ENCODE peak calls at places on chromosomes 16 and 17, in five cellular contexts. K, A, M, U and E are unnamed samples.

GRCh38 chr17:8696951-8697745 is 47.5 kb downstream of the CCDC42 start:
- DNase-seq in K (no peak), A (no peak), M (no peak), U (no peak), E (peak)

GRCh38 chr17:73119631-73120030 is 27.1 kb upstream of the SLC39A11 start:
- DNase-seq in K (no peak), A (no peak), M (no peak), U (no peak), E (no peak)

GRCh38 chr16:70480127-70481105 is 26.0 kb downstream of the FCSK start:
- DNase-seq in K (no peak), A (no peak), M (no peak), U (no peak), E (no peak)

GRCh38 chr16:88431651-88432050 is 21.4 kb upstream of the ZFPM1 start:
- DNase-seq in K (no peak), A (no peak), M (no peak), U (no peak), E (no peak)

GRCh38 chr16:54193656-54194007 is 93.0 kb downstream of the IRX3 start:
- DNase-seq in K (peak), A (peak), M (peak), U (peak), E (peak)

GRCh38 chr16:84347161-84347560 is 21.2 kb upstream of the ATP2C2 start:
- DNase-seq in K (no peak), A (no peak), M (no peak), U (no peak), E (no peak)

GRCh38 chr16:88345943-88346560 is 36.7 kb upstream of the ZNF469 start:
- DNase-seq in K (no peak), A (no peak), M (no peak), U (no peak), E (peak)

GRCh38 chr17:59634632-59635561 is 15.2 kb downstream of the CLTC start:
- DNase-seq in K (no peak), A (no peak), M (no peak), U (no peak), E (no peak)

GRCh38 chr17:70238228-70238627 is 68.9 kb downstream of the KCNJ2 start:
- DNase-seq in K (no peak), A (no peak), M (no peak), U (peak), E (no peak)

GRCh38 chr16:1980026-1980769 is 1.1 kb downstream of the NOXO1 start:
- DNase-seq in K (no peak), A (no peak), M (peak), U (no peak), E (no peak)

GRCh38 chr17:52673791-52674190 is 515.3 kb upstream of the CA10 start:
- DNase-seq in K (no peak), A (no peak), M (no peak), U (no peak), E (no peak)

GRCh38 chr16:4461250-4462085 is 13.0 kb downstream of the NMRAL1 start:
- DNase-seq in K (no peak), A (no peak), M (no peak), U (peak), E (no peak)

GRCh38 chr17:47929218-47930000 is 12.0 kb upstream of the PNPO start:
- DNase-seq in K (no peak), A (peak), M (no peak), U (no peak), E (no peak)

GRCh38 chr17:8173871-8174322 is 2.3 kb downstream of the TMEM107 start:
- DNase-seq in K (peak), A (no peak), M (no peak), U (peak), E (no peak)

GRCh38 chr16:88624481-88624880 is 13.9 kb upstream of the IL17C start:
- DNase-seq in K (no peak), A (no peak), M (no peak), U (no peak), E (no peak)

GRCh38 chr17:44308320-44308818 is at the start of gene RUNDC3A:
- DNase-seq in K (peak), A (peak), M (peak), U (peak), E (peak)

GRCh38 chr16:77784441-77785356 is 3.7 kb upstream of the VAT1L start:
- DNase-seq in K (no peak), A (no peak), M (no peak), U (no peak), E (no peak)

GRCh38 chr16:35377142-35377541 is 1917.7 kb downstream of the TP53TG3F start:
- DNase-seq in K (no peak), A (no peak), M (no peak), U (no peak), E (no peak)

GRCh38 chr17:7716901-7717755 is at the start of gene DNAH2:
- DNase-seq in K (peak), A (peak), M (peak), U (peak), E (peak)

GRCh38 chr17:19448341-19449268 is 37.6 kb downstream of the RNF112 start:
- DNase-seq in K (no peak), A (peak), M (no peak), U (peak), E (peak)

GRCh38 chr16:86740817-86741799 is 162.8 kb downstream of the FOXL1 start:
- DNase-seq in K (no peak), A (peak), M (no peak), U (peak), E (peak)

GRCh38 chr17:81547614-81547982 is 4.6 kb downstream of the FAAP100 start:
- DNase-seq in K (no peak), A (no peak), M (no peak), U (no peak), E (no peak)

GRCh38 chr17:81549031-81549557 is 3.1 kb downstream of the FAAP100 start:
- DNase-seq in K (no peak), A (peak), M (no peak), U (no peak), E (no peak)

GRCh38 chr17:81544281-81544974 is 7.7 kb downstream of the FAAP100 start:
- DNase-seq in K (no peak), A (no peak), M (no peak), U (no peak), E (no peak)

GRCh38 chr17:81545160-81545949 is 6.8 kb downstream of the FAAP100 start:
- DNase-seq in K (no peak), A (no peak), M (no peak), U (no peak), E (no peak)

GRCh38 chr17:81546906-81547613 is 5.1 kb downstream of the FAAP100 start:
- DNase-seq in K (no peak), A (no peak), M (no peak), U (no peak), E (no peak)
- H3K27ac ChIP-seq in K (no peak), A (no peak), M (no peak), U (no peak), E (no peak)

DNA sequence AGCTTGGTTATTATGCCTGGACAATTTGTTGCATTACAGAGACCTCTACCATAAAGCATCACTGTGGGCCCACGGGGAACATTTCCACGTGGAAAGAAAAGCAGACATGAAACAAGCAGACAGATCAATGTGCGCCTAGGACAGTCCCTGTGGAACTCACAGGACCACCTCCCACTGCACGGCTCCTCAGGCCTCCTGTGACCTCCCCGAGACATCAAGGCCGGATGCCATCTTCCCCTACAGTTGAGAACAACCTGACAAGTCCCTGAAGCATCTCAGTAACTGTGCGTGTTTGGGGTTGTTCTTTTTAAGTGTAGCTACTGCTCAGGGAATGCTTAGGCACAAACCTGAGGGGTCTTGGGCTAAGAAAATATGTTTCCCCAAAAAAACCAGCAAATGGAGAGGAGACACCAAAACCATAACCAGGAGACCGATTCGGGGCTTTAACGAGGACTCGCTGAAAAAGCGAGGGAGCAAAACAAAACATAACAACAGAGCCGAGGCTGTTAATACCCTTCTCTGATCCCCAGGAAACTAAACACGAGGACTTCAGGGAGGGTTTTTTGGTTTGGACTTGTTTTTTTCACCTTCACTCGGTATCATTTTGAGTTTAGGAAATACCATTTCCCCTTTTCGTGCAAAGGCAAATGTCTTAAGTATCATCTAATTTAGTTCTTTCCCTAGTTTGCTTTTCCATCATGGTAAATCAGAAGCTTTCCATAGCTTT is 87.1 kb downstream of the CYTH1 start:
- DNase-seq in K (no peak), A (no peak), M (no peak), U (no peak), E (no peak)
- TF ChIP-seq POLR2A in K (no peak), A (no peak), M (no peak), U (no peak), E (no peak)

GRCh38 chr17:82638183-82638773 is 10.0 kb downstream of the WDR45B start:
- DNase-seq in K (no peak), A (no peak), M (no peak), U (no peak), E (no peak)

GRCh38 chr17:82633343-82633742 is 14.9 kb downstream of the WDR45B start:
- DNase-seq in K (no peak), A (no peak), M (no peak), U (no peak), E (no peak)

GRCh38 chr17:82639628-82640027 is 8.6 kb downstream of the WDR45B start:
- DNase-seq in K (no peak), A (no peak), M (no peak), U (no peak), E (no peak)

GRCh38 chr17:82640046-82640445 is 8.2 kb downstream of the WDR45B start:
- DNase-seq in K (no peak), A (no peak), M (no peak), U (no peak), E (no peak)

GRCh38 chr17:82636626-82637598 is 11.3 kb downstream of the WDR45B start:
- DNase-seq in K (no peak), A (no peak), M (peak), U (no peak), E (no peak)
- H3K27ac ChIP-seq in K (peak), A (no peak), M (peak), U (no peak), E (no peak)

GRCh38 chr17:78133179-78133951 is 2.8 kb downstream of the TMC8 start:
- DNase-seq in K (no peak), A (no peak), M (no peak), U (no peak), E (no peak)

GRCh38 chr17:78130439-78131101 is at the start of gene TMC8:
- DNase-seq in K (peak), A (no peak), M (peak), U (no peak), E (no peak)

GRCh38 chr17:78132767-78133178 is 2.2 kb downstream of the TMC8 start:
- DNase-seq in K (no peak), A (no peak), M (no peak), U (no peak), E (no peak)

GRCh38 chr17:78131172-78132085 is 858 bp downstream of the TMC8 start:
- DNase-seq in K (peak), A (no peak), M (no peak), U (no peak), E (no peak)

DNA sequence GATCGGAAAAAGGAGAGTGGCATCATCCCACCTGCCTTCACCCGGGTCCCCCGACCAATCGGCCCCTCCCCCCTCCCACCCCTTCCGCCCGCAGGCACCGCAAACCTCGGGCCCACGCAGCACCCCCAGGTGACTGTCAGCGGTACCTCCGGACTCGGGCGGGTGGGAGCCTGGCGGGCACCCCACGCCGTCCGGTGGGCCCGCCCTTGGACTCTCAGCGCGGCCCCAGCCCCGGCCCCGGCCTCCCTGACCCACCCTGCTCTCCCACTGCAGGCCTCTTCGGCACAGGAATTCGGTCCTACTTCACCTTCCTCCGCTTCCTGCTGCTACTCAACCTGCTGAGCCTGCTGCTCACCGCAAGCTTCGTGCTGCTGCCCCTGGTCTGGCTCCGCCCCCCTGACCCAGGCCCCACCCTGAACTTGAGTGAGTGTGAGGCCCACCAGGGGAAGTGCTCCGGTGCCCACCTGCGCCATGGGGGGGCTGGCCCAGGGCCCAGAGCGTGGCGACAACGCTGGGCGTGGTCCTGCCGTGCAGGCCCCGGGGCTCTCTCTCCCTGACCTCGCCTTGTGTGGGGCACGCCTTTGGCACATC is 1.6 kb downstream of the TMC8 start:
- DNase-seq in K (peak), A (no peak), M (peak), U (no peak), E (no peak)
- TF ChIP-seq POLR2A in K (no peak), A (no peak), M (no peak), U (no peak), E (no peak)

DNA sequence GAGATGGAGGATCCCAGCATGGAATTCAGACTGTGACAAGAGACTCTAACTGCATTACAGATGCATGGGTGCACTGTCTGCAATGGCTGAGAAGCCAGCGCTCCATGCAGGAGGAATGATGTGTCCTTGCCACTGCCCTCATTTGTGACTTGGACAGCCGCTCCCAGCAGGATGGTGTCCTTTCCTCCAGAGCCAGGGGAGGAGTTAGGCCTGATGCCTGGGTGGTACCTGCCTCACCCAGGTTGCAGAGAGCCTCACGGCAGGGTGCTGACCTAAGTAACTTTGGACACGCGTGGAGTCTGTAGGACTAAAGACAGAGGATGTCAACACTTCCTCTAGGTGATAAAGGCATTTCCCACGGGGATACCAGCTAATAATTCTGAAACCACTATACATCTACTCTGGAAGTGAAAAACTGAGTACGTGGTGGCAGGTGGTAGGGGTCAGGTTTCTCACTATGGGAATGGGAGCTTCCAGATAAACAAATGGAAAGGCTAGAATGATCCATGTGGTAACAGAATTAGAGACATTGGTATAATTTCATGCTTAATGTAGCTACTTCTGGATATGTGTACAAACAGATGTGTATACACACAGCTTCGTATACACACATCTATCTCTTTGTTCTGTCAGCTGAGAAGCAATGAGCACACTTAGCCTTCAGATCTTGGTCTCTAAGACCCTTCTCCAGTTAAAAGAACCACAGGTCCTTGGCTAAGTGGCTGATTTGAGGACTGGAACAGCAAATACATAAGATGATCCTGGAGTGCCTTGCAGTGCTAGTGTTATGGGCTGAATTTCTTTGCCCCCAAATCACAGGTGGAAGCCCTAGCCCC is 13.7 kb upstream of the CSNK1D start:
- DNase-seq in K (peak), A (no peak), M (no peak), U (no peak), E (no peak)
- H3K27ac ChIP-seq in K (peak), A (peak), M (peak), U (peak), E (peak)